ENCODE peak calls at places on chromosome 7, in six cellular contexts. One of them, this sample, is unnamed.
A peak's percentile ranks its signal among the peaks of the same experiment; 100 is the strongest.

GRCh38 chr7:30626984-30627383 is 32.3 kb downstream of the GARS1 start:
- DNase-seq in kidney epithelial cell: no peak
- DNase-seq in adrenal gland: no peak
- DNase-seq in WERI-Rb-1: no peak
- DNase-seq in GM12878: no peak
- DNase-seq in lower leg skin: no peak
- DNase-seq in this sample: no peak

GRCh38 chr7:134504660-134505164 is 22.7 kb upstream of the AKR1B10 start:
- DNase-seq in kidney epithelial cell: no peak
- DNase-seq in adrenal gland: no peak
- DNase-seq in WERI-Rb-1: no peak
- DNase-seq in GM12878: no peak
- DNase-seq in lower leg skin: no peak
- DNase-seq in this sample: no peak

GRCh38 chr7:94514140-94514889 is 4.7 kb downstream of the CASD1 start:
- DNase-seq in kidney epithelial cell: no peak
- DNase-seq in adrenal gland: no peak
- DNase-seq in WERI-Rb-1: no peak
- DNase-seq in GM12878: no peak
- DNase-seq in lower leg skin: no peak
- DNase-seq in this sample: no peak

GRCh38 chr7:107128217-107128616 is 40.6 kb upstream of the HBP1 start:
- DNase-seq in kidney epithelial cell: no peak
- DNase-seq in adrenal gland: no peak
- DNase-seq in WERI-Rb-1: no peak
- DNase-seq in GM12878: no peak
- DNase-seq in lower leg skin: no peak
- DNase-seq in this sample: no peak

GRCh38 chr7:128052404-128052803 is 21.2 kb upstream of the LRRC4 start:
- DNase-seq in kidney epithelial cell: no peak
- DNase-seq in adrenal gland: no peak
- DNase-seq in WERI-Rb-1: no peak
- DNase-seq in GM12878: no peak
- DNase-seq in lower leg skin: no peak
- DNase-seq in this sample: no peak

GRCh38 chr7:128919881-128920789 is 9.6 kb upstream of the KCP start:
- DNase-seq in kidney epithelial cell: no peak
- DNase-seq in adrenal gland: no peak
- DNase-seq in WERI-Rb-1: no peak
- DNase-seq in GM12878: no peak
- DNase-seq in lower leg skin: no peak
- DNase-seq in this sample: no peak

GRCh38 chr7:87223666-87224065 is 4.1 kb upstream of the TMEM243 start:
- DNase-seq in kidney epithelial cell: no peak
- DNase-seq in adrenal gland: no peak
- DNase-seq in WERI-Rb-1: no peak
- DNase-seq in GM12878: no peak
- DNase-seq in lower leg skin: no peak
- DNase-seq in this sample: no peak

GRCh38 chr7:82444220-82445049 is 858 bp upstream of the CACNA2D1 start:
- DNase-seq in kidney epithelial cell: no peak
- DNase-seq in adrenal gland: no peak
- DNase-seq in WERI-Rb-1: peak; percentile 58
- DNase-seq in GM12878: no peak
- DNase-seq in lower leg skin: peak; percentile 17
- DNase-seq in this sample: no peak

GRCh38 chr7:90596745-90597526 is 815 bp downstream of the CDK14 start:
- DNase-seq in kidney epithelial cell: no peak
- DNase-seq in adrenal gland: no peak
- DNase-seq in WERI-Rb-1: no peak
- DNase-seq in GM12878: peak; percentile 40
- DNase-seq in lower leg skin: no peak
- DNase-seq in this sample: no peak

GRCh38 chr7:155979994-155980393 is 167.7 kb upstream of the SHH start:
- DNase-seq in kidney epithelial cell: no peak
- DNase-seq in adrenal gland: no peak
- DNase-seq in WERI-Rb-1: no peak
- DNase-seq in GM12878: no peak
- DNase-seq in lower leg skin: no peak
- DNase-seq in this sample: no peak

GRCh38 chr7:141012044-141012685 is 2.6 kb downstream of the MRPS33 start:
- DNase-seq in kidney epithelial cell: peak; percentile 26
- DNase-seq in adrenal gland: peak; percentile 53
- DNase-seq in WERI-Rb-1: peak; percentile 70
- DNase-seq in GM12878: peak; percentile 62
- DNase-seq in lower leg skin: peak; percentile 47
- DNase-seq in this sample: no peak

DNA sequence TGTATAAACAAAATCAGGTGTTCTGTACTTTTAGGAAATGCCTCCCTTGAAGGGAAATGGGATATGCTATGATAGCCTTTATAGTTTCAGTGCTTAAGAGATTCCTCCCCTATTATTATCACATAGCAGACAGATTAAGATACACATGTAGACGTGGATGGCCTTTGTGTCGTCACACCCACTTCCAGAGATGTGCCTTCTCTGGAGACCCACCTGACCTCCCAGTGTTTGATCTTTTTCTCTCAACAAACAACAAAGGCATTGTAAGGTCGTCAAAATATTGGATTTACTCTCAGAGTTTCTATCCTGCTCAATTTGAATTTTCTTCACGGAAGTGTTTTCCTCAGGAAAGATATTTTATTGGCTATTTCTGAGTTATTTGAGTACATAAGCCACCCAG is 25.7 kb upstream of the C1GALT1 start:
- DNase-seq in kidney epithelial cell: no peak
- DNase-seq in adrenal gland: no peak
- DNase-seq in WERI-Rb-1: no peak
- DNase-seq in GM12878: no peak
- DNase-seq in lower leg skin: no peak
- DNase-seq in this sample: no peak
- H3K4me3 ChIP-seq in kidney epithelial cell: no peak overlapping the region
- H3K4me3 ChIP-seq in adrenal gland: no peak overlapping the region
- H3K4me3 ChIP-seq in WERI-Rb-1: no peak overlapping the region
- H3K4me3 ChIP-seq in GM12878: no peak overlapping the region
- H3K4me3 ChIP-seq in lower leg skin: no peak overlapping the region
- H3K4me3 ChIP-seq in this sample: no peak overlapping the region

DNA sequence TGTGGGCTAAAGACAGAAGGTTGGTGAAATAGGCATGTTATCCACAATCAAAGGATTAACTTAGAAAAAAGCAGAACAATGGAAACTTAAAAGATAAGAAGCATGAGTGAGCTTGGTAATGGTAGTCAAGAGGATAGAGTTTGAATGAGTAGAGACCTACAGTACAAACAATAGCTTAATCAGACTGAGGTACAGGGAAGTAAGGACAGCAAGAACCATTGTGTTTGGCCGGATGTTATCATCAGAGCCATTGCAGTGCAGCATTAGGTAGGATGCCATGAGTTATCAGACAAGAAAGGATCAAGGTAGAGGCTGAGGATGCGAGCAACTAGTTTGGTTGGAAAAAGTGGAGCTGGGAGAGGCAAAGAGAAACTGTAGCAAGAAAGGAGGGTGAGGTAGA is 353.3 kb upstream of the VSTM2A start:
- DNase-seq in kidney epithelial cell: no peak
- DNase-seq in adrenal gland: no peak
- DNase-seq in WERI-Rb-1: no peak
- DNase-seq in GM12878: no peak
- DNase-seq in lower leg skin: no peak
- DNase-seq in this sample: no peak
- H3K4me3 ChIP-seq in kidney epithelial cell: no peak overlapping the region
- H3K4me3 ChIP-seq in adrenal gland: no peak overlapping the region
- H3K4me3 ChIP-seq in WERI-Rb-1: no peak overlapping the region
- H3K4me3 ChIP-seq in GM12878: no peak overlapping the region
- H3K4me3 ChIP-seq in lower leg skin: no peak overlapping the region
- H3K4me3 ChIP-seq in this sample: no peak overlapping the region

GRCh38 chr7:50262916-50263690 is 41.4 kb upstream of the IKZF1 start:
- DNase-seq in kidney epithelial cell: peak; percentile 1
- DNase-seq in adrenal gland: no peak
- DNase-seq in WERI-Rb-1: no peak
- DNase-seq in GM12878: no peak
- DNase-seq in lower leg skin: no peak
- DNase-seq in this sample: peak; percentile 1
- H3K4me3 ChIP-seq in kidney epithelial cell: no peak overlapping the region
- H3K4me3 ChIP-seq in adrenal gland: no peak overlapping the region
- H3K4me3 ChIP-seq in WERI-Rb-1: no peak overlapping the region
- H3K4me3 ChIP-seq in GM12878: no peak overlapping the region
- H3K4me3 ChIP-seq in lower leg skin: no peak overlapping the region
- H3K4me3 ChIP-seq in this sample: no peak overlapping the region

DNA sequence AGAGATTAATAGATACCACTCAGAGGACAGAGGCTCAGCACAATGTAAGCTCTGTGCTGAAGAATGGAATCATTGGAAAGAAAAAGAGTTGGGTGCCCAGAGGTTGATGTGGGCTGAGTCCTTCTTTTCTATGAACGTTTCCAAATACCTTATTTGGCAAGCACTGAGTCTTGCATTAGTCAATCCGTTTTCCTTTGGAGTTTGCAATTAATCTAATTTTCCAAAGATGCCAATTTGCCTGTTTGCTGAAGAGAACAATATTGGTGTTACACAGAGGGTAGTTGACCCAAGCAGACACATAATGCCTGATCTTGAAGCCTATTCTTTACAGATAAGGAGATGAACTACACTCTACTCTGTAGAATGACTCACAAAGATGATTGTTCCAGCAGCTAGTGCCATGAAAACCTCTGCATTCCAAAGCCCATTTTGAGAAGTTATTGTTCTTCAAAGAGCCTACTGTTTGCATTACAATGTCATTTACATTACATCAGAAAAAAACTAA is 55.4 kb upstream of the MET start:
- DNase-seq in kidney epithelial cell: no peak
- DNase-seq in adrenal gland: no peak
- DNase-seq in WERI-Rb-1: no peak
- DNase-seq in GM12878: no peak
- DNase-seq in lower leg skin: no peak
- DNase-seq in this sample: no peak
- H3K4me3 ChIP-seq in kidney epithelial cell: no peak overlapping the region
- H3K4me3 ChIP-seq in adrenal gland: no peak overlapping the region
- H3K4me3 ChIP-seq in WERI-Rb-1: no peak overlapping the region
- H3K4me3 ChIP-seq in GM12878: no peak overlapping the region
- H3K4me3 ChIP-seq in lower leg skin: no peak overlapping the region
- H3K4me3 ChIP-seq in this sample: no peak overlapping the region

GRCh38 chr7:4820968-4821471 is 40.8 kb downstream of the PAPOLB start:
- DNase-seq in kidney epithelial cell: no peak
- DNase-seq in adrenal gland: no peak
- DNase-seq in WERI-Rb-1: no peak
- DNase-seq in GM12878: no peak
- DNase-seq in lower leg skin: no peak
- DNase-seq in this sample: no peak

GRCh38 chr7:4818000-4818794 is 42.8 kb downstream of the AP5Z1 start:
- DNase-seq in kidney epithelial cell: no peak
- DNase-seq in adrenal gland: no peak
- DNase-seq in WERI-Rb-1: no peak
- DNase-seq in GM12878: no peak
- DNase-seq in lower leg skin: no peak
- DNase-seq in this sample: no peak

GRCh38 chr7:4823442-4824119 is 38.2 kb downstream of the PAPOLB start:
- DNase-seq in kidney epithelial cell: no peak
- DNase-seq in adrenal gland: no peak
- DNase-seq in WERI-Rb-1: no peak
- DNase-seq in GM12878: no peak
- DNase-seq in lower leg skin: no peak
- DNase-seq in this sample: no peak

GRCh38 chr7:4819450-4820404 is 42.1 kb downstream of the PAPOLB start:
- DNase-seq in kidney epithelial cell: no peak
- DNase-seq in adrenal gland: no peak
- DNase-seq in WERI-Rb-1: no peak
- DNase-seq in GM12878: no peak
- DNase-seq in lower leg skin: no peak
- DNase-seq in this sample: no peak

GRCh38 chr7:4820405-4820967 is 41.3 kb downstream of the PAPOLB start:
- DNase-seq in kidney epithelial cell: no peak
- DNase-seq in adrenal gland: no peak
- DNase-seq in WERI-Rb-1: no peak
- DNase-seq in GM12878: no peak
- DNase-seq in lower leg skin: no peak
- DNase-seq in this sample: no peak
- H3K4me3 ChIP-seq in kidney epithelial cell: no peak overlapping the region
- H3K4me3 ChIP-seq in adrenal gland: no peak overlapping the region
- H3K4me3 ChIP-seq in WERI-Rb-1: no peak overlapping the region
- H3K4me3 ChIP-seq in GM12878: no peak overlapping the region
- H3K4me3 ChIP-seq in lower leg skin: no peak overlapping the region
- H3K4me3 ChIP-seq in this sample: no peak overlapping the region

GRCh38 chr7:6616854-6617643 is 1.6 kb downstream of the ZNF853 start:
- DNase-seq in kidney epithelial cell: no peak
- DNase-seq in adrenal gland: no peak
- DNase-seq in WERI-Rb-1: no peak
- DNase-seq in GM12878: no peak
- DNase-seq in lower leg skin: no peak
- DNase-seq in this sample: no peak

GRCh38 chr7:6615853-6616555 is 594 bp downstream of the ZNF853 start:
- DNase-seq in kidney epithelial cell: no peak
- DNase-seq in adrenal gland: peak; percentile 44
- DNase-seq in WERI-Rb-1: peak; percentile 52
- DNase-seq in GM12878: no peak
- DNase-seq in lower leg skin: no peak
- DNase-seq in this sample: no peak

GRCh38 chr7:6613706-6614105 is 1.7 kb upstream of the ZNF853 start:
- DNase-seq in kidney epithelial cell: no peak
- DNase-seq in adrenal gland: no peak
- DNase-seq in WERI-Rb-1: peak; percentile 53
- DNase-seq in GM12878: no peak
- DNase-seq in lower leg skin: no peak
- DNase-seq in this sample: no peak

GRCh38 chr7:6612819-6613218 is 2.6 kb upstream of the ZNF853 start:
- DNase-seq in kidney epithelial cell: no peak
- DNase-seq in adrenal gland: no peak
- DNase-seq in WERI-Rb-1: no peak
- DNase-seq in GM12878: no peak
- DNase-seq in lower leg skin: no peak
- DNase-seq in this sample: no peak

DNA sequence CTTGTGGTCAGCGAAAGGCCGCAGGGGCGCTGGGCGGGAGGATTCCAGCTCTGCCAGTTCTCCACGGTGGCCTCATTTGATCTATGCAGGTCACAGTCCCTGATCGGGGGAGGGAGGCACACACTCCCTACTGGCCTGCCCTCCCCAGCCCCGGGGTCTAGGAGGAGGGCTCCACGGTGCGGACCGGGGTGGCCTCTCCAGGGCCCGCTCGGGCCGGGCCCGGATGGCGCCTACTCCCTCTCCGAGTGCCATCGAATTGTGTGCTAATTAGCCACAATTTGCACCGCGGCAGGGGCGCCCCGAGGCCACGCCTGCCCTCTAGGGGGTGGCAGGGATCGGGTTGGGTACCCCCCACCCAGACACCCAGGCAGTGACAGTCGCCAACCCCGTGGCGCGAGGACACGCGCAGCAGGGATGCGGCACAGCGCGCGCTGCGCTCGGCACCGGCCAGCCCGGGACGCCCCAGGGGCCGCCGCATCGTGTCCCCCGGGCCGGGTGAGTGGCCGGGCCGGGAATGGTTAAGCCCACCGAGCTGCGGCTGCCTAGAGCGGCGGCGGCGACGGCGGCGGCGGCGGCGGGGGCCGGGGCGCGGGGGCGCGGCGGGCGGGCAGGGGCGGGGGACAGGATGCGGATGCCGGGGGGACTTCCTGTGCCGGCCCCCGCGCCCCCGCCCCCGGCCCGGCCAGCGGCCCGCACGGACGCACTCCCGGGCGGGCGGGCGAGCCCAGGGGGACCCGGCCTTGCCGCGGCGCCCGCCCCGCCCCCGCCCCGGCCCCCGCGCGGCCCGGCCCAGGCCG is at the start of gene ZNF853:
- DNase-seq in kidney epithelial cell: no peak
- DNase-seq in adrenal gland: no peak
- DNase-seq in WERI-Rb-1: peak; percentile 48
- DNase-seq in GM12878: no peak
- DNase-seq in lower leg skin: no peak
- DNase-seq in this sample: no peak
- H3K4me3 ChIP-seq in kidney epithelial cell: peak within 1 kb of the TSS; percentile 51
- H3K4me3 ChIP-seq in adrenal gland: peak within 1 kb of the TSS; percentile 79
- H3K4me3 ChIP-seq in WERI-Rb-1: peak within 1 kb of the TSS; percentile 88
- H3K4me3 ChIP-seq in GM12878: no peak within 1 kb of the TSS
- H3K4me3 ChIP-seq in lower leg skin: peak within 1 kb of the TSS; percentile 44
- H3K4me3 ChIP-seq in this sample: peak within 1 kb of the TSS; percentile 50

GRCh38 chr7:74292757-74293576 is 3.8 kb downstream of the CLIP2 start:
- DNase-seq in kidney epithelial cell: no peak
- DNase-seq in adrenal gland: no peak
- DNase-seq in WERI-Rb-1: no peak
- DNase-seq in GM12878: no peak
- DNase-seq in lower leg skin: no peak
- DNase-seq in this sample: no peak
- H3K4me3 ChIP-seq in kidney epithelial cell: no peak overlapping the region
- H3K4me3 ChIP-seq in adrenal gland: no peak overlapping the region
- H3K4me3 ChIP-seq in WERI-Rb-1: no peak overlapping the region
- H3K4me3 ChIP-seq in GM12878: peak overlapping the region; percentile 97
- H3K4me3 ChIP-seq in lower leg skin: no peak overlapping the region
- H3K4me3 ChIP-seq in this sample: no peak overlapping the region

This sample was measured in epithelial cell of proximal tubule.